ENCODE peak calls at places on chromosomes 11 and 22, in seven cellular contexts. G is transverse colon; F is BJ; T is CD8-positive, alpha-beta T cell; R is IMR-90; D is gastrocnemius medialis; L is suprapubic skin. O is an unnamed sample.

GRCh38 chr11:8289426-8290047 is 25.9 kb upstream of the LMO1 start:
- DNase-seq in L (no peak), T (no peak), D (no peak), R (no peak), F (no peak), G (no peak), O (no peak)

GRCh38 chr11:20610825-20611224 is 11.4 kb downstream of the SLC6A5 start:
- DNase-seq in F (no peak), R (no peak), G (no peak), T (no peak), L (no peak), D (no peak), O (no peak)

GRCh38 chr11:76169473-76169881 is 36.8 kb downstream of the WNT11 start:
- DNase-seq in G (no peak), D (no peak), T (no peak), R (no peak), F (no peak), L (no peak), O (peak; percentile 61)

GRCh38 chr11:89625171-89625570 is 84.9 kb upstream of the TRIM77 start:
- DNase-seq in F (no peak), G (no peak), L (no peak), R (no peak), T (no peak), D (no peak), O (no peak)

GRCh38 chr11:396511-396947 is 2.5 kb downstream of the PKP3 start:
- DNase-seq in T (no peak), G (no peak), R (no peak), L (no peak), F (no peak), D (no peak), O (no peak)

GRCh38 chr22:37148742-37149665 is 712 bp downstream of the IL2RB start:
- DNase-seq in T (no peak), G (no peak), L (no peak), F (no peak), D (no peak), R (no peak), O (no peak)

GRCh38 chr11:67302571-67303131 is 679 bp upstream of the SSH3 start:
- DNase-seq in G (peak; percentile 69), L (peak; percentile 83), R (peak; percentile 10), D (no peak), F (no peak), T (no peak), O (no peak)

GRCh38 chr11:20127671-20128527 is 32.4 kb downstream of the DBX1 start:
- DNase-seq in D (peak; percentile 17), L (peak; percentile 81), R (peak; percentile 69), T (peak; percentile 84), G (peak; percentile 85), F (no peak), O (peak; percentile 42)

GRCh38 chr11:69891421-69892236 is 72.4 kb upstream of the FGF3 start:
- DNase-seq in D (no peak), F (no peak), R (peak; percentile 51), T (no peak), G (peak; percentile 82), L (no peak), O (no peak)

GRCh38 chr11:29448246-29448877 is 568.5 kb downstream of the KCNA4 start:
- DNase-seq in L (no peak), G (no peak), T (no peak), D (no peak), F (no peak), R (peak; percentile 25), O (no peak)

GRCh38 chr11:88367310-88367709 is 29.8 kb upstream of the CTSC start:
- DNase-seq in G (no peak), F (no peak), R (no peak), D (no peak), T (no peak), L (no peak), O (no peak)

GRCh38 chr11:1656061-1656441 is 26.5 kb downstream of the KRTAP5-5 start:
- DNase-seq in T (no peak), L (no peak), R (no peak), D (no peak), G (no peak), F (no peak), O (no peak)

GRCh38 chr11:35214792-35215193 is 75.8 kb downstream of the CD44 start:
- DNase-seq in D (no peak), G (no peak), L (no peak), T (no peak), F (peak; percentile 80), R (peak; percentile 97), O (no peak)

GRCh38 chr11:104858882-104859735 is 39.2 kb downstream of the CASP12 start:
- DNase-seq in L (no peak), R (no peak), G (no peak), T (no peak), F (no peak), D (no peak), O (no peak)

GRCh38 chr11:1303196-1303821 is 6.1 kb downstream of the TOLLIP start:
- DNase-seq in F (no peak), G (peak; percentile 49), D (no peak), T (peak; percentile 45), R (no peak), L (peak; percentile 74), O (no peak)

GRCh38 chr22:42214625-42215415 is 55.6 kb downstream of the TCF20 start:
- DNase-seq in L (no peak), D (no peak), G (no peak), T (no peak), F (no peak), R (no peak), O (no peak)

GRCh38 chr11:117885777-117886176 is 9.3 kb upstream of the FXYD6 start:
- DNase-seq in F (no peak), D (no peak), T (peak; percentile 34), R (no peak), G (peak; percentile 49), L (no peak), O (no peak)
- H3K4me3 ChIP-seq in F (no peak overlapping the region), D (peak overlapping the region; percentile 29), T (no peak overlapping the region), R (no peak overlapping the region), G (no peak overlapping the region), L (no peak overlapping the region), O (no peak overlapping the region)

GRCh38 chr11:64141081-64141783 is 24.7 kb downstream of the MACROD1 start:
- DNase-seq in F (no peak), G (no peak), D (no peak), L (no peak), R (no peak), T (no peak), O (no peak)
- TF ChIP-seq CTCF in F (no peak), G (no peak), D (no peak), L (no peak), R (no peak), T (no peak), O (no peak)

GRCh38 chr11:129749141-129749540 is 66.5 kb upstream of the TMEM45B start:
- DNase-seq in R (no peak), F (no peak), L (no peak), D (no peak), G (no peak), T (no peak), O (no peak)

GRCh38 chr11:129747161-129747560 is 68.5 kb upstream of the TMEM45B start:
- DNase-seq in L (no peak), G (no peak), R (no peak), F (no peak), D (no peak), T (no peak), O (no peak)

DNA sequence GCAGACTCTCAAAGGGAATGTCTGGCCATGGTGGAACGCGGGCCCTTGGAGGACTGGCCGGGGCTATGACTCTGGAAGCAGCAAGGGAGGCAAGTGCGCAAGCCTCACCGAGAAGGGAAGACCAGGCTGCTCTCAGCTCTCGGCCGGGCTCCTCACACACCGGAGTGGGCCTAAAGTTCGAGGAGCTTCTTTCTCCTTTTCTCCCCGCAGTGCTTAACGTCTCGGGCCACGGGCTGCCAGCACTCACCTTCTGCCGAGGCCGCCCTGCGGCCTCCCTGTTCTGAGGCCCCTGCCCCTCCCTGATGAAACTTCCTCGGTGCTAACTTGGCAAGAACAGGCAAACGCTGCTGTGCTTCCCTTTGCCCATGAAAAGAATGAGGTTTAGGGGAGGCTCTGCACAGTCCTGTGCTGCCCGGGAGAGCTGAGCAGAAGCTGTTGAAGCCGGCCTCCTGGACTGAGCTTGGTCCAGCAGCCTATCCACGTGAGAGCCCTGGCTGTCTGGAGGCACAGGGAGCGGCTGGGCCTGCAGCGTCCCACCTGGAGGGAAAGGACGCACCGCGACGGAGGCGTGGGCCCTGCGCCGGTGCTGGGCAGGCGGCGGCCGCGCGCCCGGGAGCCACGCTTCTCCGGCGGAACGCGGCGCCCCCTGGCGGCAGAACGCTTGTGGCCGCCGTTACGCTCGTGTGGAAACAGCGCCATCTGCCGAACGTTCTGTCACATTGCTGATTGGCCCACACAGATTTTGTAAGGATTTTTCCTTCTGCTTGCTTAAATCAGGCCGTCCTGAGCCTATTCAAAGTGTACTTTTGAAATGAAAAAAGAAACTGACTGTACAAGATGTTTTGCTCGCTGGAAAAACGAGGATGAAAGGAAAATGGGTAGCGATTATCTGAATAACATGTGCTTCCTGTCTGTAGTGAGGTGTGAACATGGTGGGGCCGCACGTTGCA is 65.0 kb upstream of the TMEM45B start:
- DNase-seq in R (peak; percentile 67), D (peak; percentile 25), F (peak; percentile 2), T (peak; percentile 88), L (no peak), G (peak; percentile 81), O (peak; percentile 70)
- H3K27me3 ChIP-seq in R (peaks cover 17% of the 10 kb centered on the region), D (no peaks in the 10 kb centered on the region), F (peaks cover 7% of the 10 kb centered on the region), T (no peaks in the 10 kb centered on the region), L (peaks cover 5% of the 10 kb centered on the region), G (peaks cover 11% of the 10 kb centered on the region), O (no peaks in the 10 kb centered on the region)

GRCh38 chr11:119357069-119357468 is 10.6 kb upstream of the MFRP start:
- DNase-seq in L (no peak), F (no peak), G (no peak), R (no peak), T (no peak), D (no peak), O (no peak)

GRCh38 chr11:119351232-119351631 is 4.7 kb upstream of the MFRP start:
- DNase-seq in F (no peak), T (no peak), D (no peak), L (no peak), R (no peak), G (no peak), O (no peak)

GRCh38 chr11:119356349-119357031 is 10.0 kb upstream of the MFRP start:
- DNase-seq in G (peak; percentile 86), L (peak; percentile 73), F (no peak), T (peak; percentile 78), D (no peak), R (peak; percentile 66), O (peak; percentile 67)

GRCh38 chr11:119352857-119353260 is 6.4 kb upstream of the MFRP start:
- DNase-seq in R (no peak), L (peak; percentile 64), G (no peak), T (no peak), F (no peak), D (no peak), O (no peak)

DNA sequence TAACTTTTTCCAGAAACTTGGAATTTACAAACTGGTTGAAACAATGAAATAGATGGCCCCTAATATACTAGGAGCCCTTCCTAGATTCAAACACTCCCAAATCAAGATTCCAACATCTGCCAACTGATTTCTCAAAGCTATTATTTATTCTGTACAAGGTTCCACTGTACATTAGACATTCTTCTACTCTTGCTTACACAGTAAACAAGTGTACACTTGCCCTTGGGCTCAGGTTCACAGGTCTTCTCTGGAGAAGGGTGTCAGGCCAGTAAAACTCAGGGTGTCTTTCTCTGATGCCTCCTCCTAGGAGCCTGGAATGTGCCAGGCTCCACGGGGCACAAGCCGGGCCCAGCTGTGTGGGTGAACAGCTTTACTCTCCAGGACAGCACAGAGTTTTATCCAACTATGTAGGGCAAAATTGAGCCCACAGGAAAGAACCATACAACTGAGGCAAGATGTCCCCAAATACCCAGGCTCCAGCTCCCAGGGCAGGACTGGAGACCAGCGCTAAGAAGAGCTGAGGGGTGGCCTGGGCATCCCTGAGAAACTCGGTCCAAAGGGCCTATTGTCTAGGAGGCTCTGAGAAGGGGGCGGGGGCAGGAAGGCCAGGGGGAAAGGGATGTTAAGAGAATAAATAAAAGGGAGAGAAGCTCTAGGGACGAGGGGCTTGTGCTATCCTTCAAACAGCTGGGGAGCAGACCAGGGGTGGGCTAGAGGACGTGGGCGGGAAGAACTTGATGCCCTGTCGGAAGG is 8.8 kb upstream of the MFRP start:
- DNase-seq in D (no peak), L (peak; percentile 37), F (no peak), R (no peak), T (no peak), G (no peak), O (no peak)
- H3K4me3 ChIP-seq in D (no peak overlapping the region), L (no peak overlapping the region), F (no peak overlapping the region), R (no peak overlapping the region), T (no peak overlapping the region), G (no peak overlapping the region), O (no peak overlapping the region)